ENCODE peak calls at places on chromosomes 4 and X, in six cellular contexts. G is LHCN-M2, B is NCI-H1417, I is iPS-NIHi11, M is ecto neural progenitor cell, F is naive B cell. S is an unnamed sample.

GRCh38 chrX:117743469-117744251 is 372.9 kb downstream of the KLHL13 start:
- DNase-seq in G (no peak), B (peak), I (peak), M (no peak), F (no peak), S (no peak)

GRCh38 chr4:38149472-38149871 is 189.3 kb downstream of the PTTG2 start:
- DNase-seq in G (no peak), B (no peak), I (no peak), M (no peak), F (no peak), S (no peak)

GRCh38 chr4:10582059-10582686 is 102.4 kb downstream of the CLNK start:
- DNase-seq in G (peak), B (peak), I (peak), M (no peak), F (peak), S (peak)

GRCh38 chr4:1234296-1234695 is 14.6 kb downstream of the CTBP1 start:
- DNase-seq in G (no peak), B (no peak), I (peak), M (no peak), F (no peak), S (no peak)

GRCh38 chrX:66016905-66017658 is 22.8 kb downstream of the VSIG4 start:
- DNase-seq in G (no peak), B (no peak), I (no peak), M (no peak), F (no peak), S (no peak)

GRCh38 chrX:66050140-66050569 is 10.3 kb upstream of the VSIG4 start:
- DNase-seq in G (no peak), B (no peak), I (no peak), M (no peak), F (no peak), S (no peak)

GRCh38 chrX:21885568-21885967 is 29.8 kb downstream of the YY2 start:
- DNase-seq in G (peak), B (no peak), I (no peak), M (no peak), F (no peak), S (no peak)

GRCh38 chr4:122873146-122873545 is 46.5 kb downstream of the FGF2 start:
- DNase-seq in G (no peak), B (no peak), I (no peak), M (no peak), F (no peak), S (no peak)

GRCh38 chrX:13046035-13046851 is 1.8 kb upstream of the FAM9C start:
- DNase-seq in G (no peak), B (no peak), I (no peak), M (no peak), F (no peak), S (no peak)

GRCh38 chr4:78768447-78769177 is 7.5 kb upstream of the BMP2K start:
- DNase-seq in G (peak), B (no peak), I (no peak), M (no peak), F (no peak), S (no peak)

GRCh38 chrX:150363561-150364346 is 637 bp downstream of the MAMLD1 start:
- DNase-seq in G (peak), B (peak), I (peak), M (peak), F (peak), S (peak)

GRCh38 chr4:47053485-47053884 is 22.1 kb downstream of the GABRB1 start:
- DNase-seq in G (no peak), B (no peak), I (no peak), M (no peak), F (no peak), S (no peak)

GRCh38 chr4:123037809-123038208 is 115.4 kb upstream of the NUDT6 start:
- DNase-seq in G (peak), B (no peak), I (no peak), M (no peak), F (no peak), S (no peak)

S was measured in amniotic stem cell.